ENCODE peak calls at places on chromosomes 11 and 22, in five cellular contexts. G is mammary epithelial cell; V is CD4-positive, alpha-beta T cell; P is GM23338; S is fibroblast of lung. Q is an unnamed sample.

GRCh38 chr11:63277345-63277943 is 34.0 kb upstream of the SLC22A25 start:
- DNase-seq in G (peak), S (no peak), V (no peak), P (peak), Q (no peak)

GRCh38 chr22:45612940-45613339 is 58.7 kb upstream of the ATXN10 start:
- DNase-seq in V (no peak), P (peak), G (no peak), S (no peak), Q (peak)

GRCh38 chr11:83691387-83692088 is 405.4 kb upstream of the CCDC90B start:
- DNase-seq in P (no peak), G (no peak), S (peak), V (no peak), Q (no peak)

GRCh38 chr11:5690736-5691135 is 1.1 kb downstream of the TRIM22 start:
- DNase-seq in P (no peak), V (no peak), G (peak), S (peak), Q (no peak)

GRCh38 chr11:108160970-108161566 is 39.7 kb downstream of the ACAT1 start:
- DNase-seq in G (no peak), P (no peak), S (no peak), V (no peak), Q (no peak)

GRCh38 chr11:45110562-45110961 is 35.9 kb upstream of the PRDM11 start:
- DNase-seq in S (peak), V (peak), G (peak), P (peak), Q (no peak)

GRCh38 chr11:113192121-113192925 is 122.1 kb upstream of the TTC12 start:
- DNase-seq in V (no peak), S (no peak), G (peak), P (no peak), Q (no peak)

GRCh38 chr11:2892215-2893020 is 6.8 kb upstream of the CDKN1C start:
- DNase-seq in S (peak), V (peak), P (peak), G (no peak), Q (peak)

GRCh38 chr11:116035972-116036371 is 531.8 kb upstream of the CADM1 start:
- DNase-seq in S (no peak), G (no peak), P (peak), V (no peak), Q (no peak)

GRCh38 chr22:48660795-48661740 is 1166.6 kb downstream of the BRD1 start:
- DNase-seq in G (no peak), S (no peak), V (no peak), P (no peak), Q (no peak)

GRCh38 chr11:69209936-69210659 is 54.4 kb downstream of the SMIM38 start:
- DNase-seq in S (no peak), P (no peak), G (no peak), V (no peak), Q (no peak)

GRCh38 chr11:57646756-57647303 is 2.9 kb downstream of the YPEL4 start:
- DNase-seq in S (no peak), P (peak), V (no peak), G (no peak), Q (no peak)

GRCh38 chr22:37746366-37747089 is 49.7 kb downstream of the TRIOBP start:
- DNase-seq in P (no peak), V (no peak), G (peak), S (no peak), Q (peak)

GRCh38 chr11:8911040-8911823 is at the start of gene AKIP1:
- DNase-seq in V (peak), S (peak), G (peak), P (peak), Q (peak)

GRCh38 chr11:105224859-105225258 is 85.3 kb upstream of the CARD18 start:
- DNase-seq in V (no peak), G (no peak), P (no peak), S (no peak), Q (no peak)

GRCh38 chr22:33013051-33013450 is 45.1 kb downstream of the SYN3 start:
- DNase-seq in G (no peak), V (no peak), S (no peak), P (no peak), Q (no peak)

GRCh38 chr11:112989198-112989597 is 28.0 kb downstream of the NCAM1 start:
- DNase-seq in P (no peak), V (no peak), S (no peak), G (no peak), Q (no peak)

GRCh38 chr11:114892381-114893197 is 214.3 kb downstream of the NXPE2 start:
- DNase-seq in G (no peak), P (peak), V (no peak), S (no peak), Q (no peak)
- TF ChIP-seq CTCF in G (peak), P (peak), V (no peak), S (no peak), Q (no peak)

GRCh38 chr11:120756931-120757330 is 245.4 kb downstream of the GRIK4 start:
- DNase-seq in V (no peak), S (no peak), P (peak), G (no peak), Q (no peak)
- TF ChIP-seq CTCF in V (no peak), S (no peak), P (peak), G (no peak), Q (no peak)

GRCh38 chr11:73912045-73912444 is 35.2 kb downstream of the PAAF1 start:
- DNase-seq in P (no peak), V (no peak), S (no peak), G (no peak), Q (no peak)

GRCh38 chr11:73902303-73902702 is 25.5 kb downstream of the PAAF1 start:
- DNase-seq in G (no peak), P (no peak), S (no peak), V (no peak), Q (no peak)

GRCh38 chr11:73907191-73907590 is 30.4 kb downstream of the PAAF1 start:
- DNase-seq in V (no peak), P (peak), S (no peak), G (peak), Q (no peak)
- TF ChIP-seq CTCF in V (no peak), P (peak), S (no peak), G (peak), Q (no peak)

GRCh38 chr22:41076857-41077256 is 15.5 kb upstream of the EP300 start:
- DNase-seq in S (no peak), V (no peak), G (no peak), P (no peak), Q (no peak)
- TF ChIP-seq CTCF in S (no peak), V (no peak), G (no peak), P (no peak), Q (no peak)